ENCODE peak calls at places on chromosomes 16 and 17, in six cellular contexts. Y is neuronal stem cell, D is AG04450, V is GF-D8, L is anterior cingulate cortex, U is psoas muscle. G is an unnamed sample.

GRCh38 chr17:77445908-77446535 is 305.3 kb downstream of the SEC14L1 start:
- DNase-seq in U (no peak), V (peak), L (no peak), D (no peak), Y (no peak), G (peak)

GRCh38 chr16:10878644-10879498 is 1.9 kb downstream of the CIITA start:
- DNase-seq in Y (no peak), L (no peak), D (no peak), V (no peak), U (peak), G (peak)

GRCh38 chr17:49592263-49592662 is 16.6 kb downstream of the NXPH3 start:
- DNase-seq in Y (no peak), V (no peak), U (no peak), L (no peak), D (no peak), G (no peak)

GRCh38 chr17:1573932-1574696 is 11.5 kb upstream of the PITPNA start:
- DNase-seq in D (peak), U (peak), L (peak), V (peak), Y (peak), G (peak)

GRCh38 chr16:4089811-4090293 is 26.4 kb downstream of the ADCY9 start:
- DNase-seq in D (no peak), L (no peak), V (no peak), Y (no peak), U (no peak), G (no peak)

GRCh38 chr16:74862743-74863244 is 88.2 kb upstream of the FA2H start:
- DNase-seq in U (no peak), D (no peak), Y (peak), V (peak), L (no peak), G (no peak)

GRCh38 chr17:7348478-7349242 is 3.3 kb upstream of the KCTD11 start:
- DNase-seq in Y (no peak), U (peak), L (no peak), D (no peak), V (no peak), G (no peak)

GRCh38 chr17:55424893-55425540 is 3.4 kb upstream of the MMD start:
- DNase-seq in V (no peak), D (no peak), U (no peak), Y (no peak), L (no peak), G (no peak)

GRCh38 chr17:39627170-39627716 is 491 bp downstream of the PPP1R1B start:
- DNase-seq in U (no peak), D (no peak), V (no peak), Y (no peak), L (no peak), G (no peak)

GRCh38 chr17:47763913-47764582 is 31.0 kb downstream of the TBX21 start:
- DNase-seq in V (no peak), U (no peak), Y (no peak), D (no peak), L (no peak), G (no peak)

GRCh38 chr16:12188674-12189249 is 212.2 kb downstream of the SNX29 start:
- DNase-seq in U (no peak), Y (no peak), V (no peak), D (no peak), L (no peak), G (no peak)

GRCh38 chr17:73104450-73104849 is 12.0 kb upstream of the SLC39A11 start:
- DNase-seq in D (no peak), V (no peak), U (no peak), Y (no peak), L (no peak), G (no peak)

GRCh38 chr17:51841669-51842068 is 316.8 kb downstream of the CA10 start:
- DNase-seq in Y (no peak), L (no peak), U (no peak), V (no peak), D (no peak), G (no peak)

GRCh38 chr17:50817142-50817751 is 18.1 kb upstream of the WFIKKN2 start:
- DNase-seq in L (no peak), V (no peak), Y (no peak), D (no peak), U (peak), G (no peak)

GRCh38 chr17:76793775-76794174 is 55.9 kb downstream of the MFSD11 start:
- DNase-seq in V (no peak), U (no peak), Y (no peak), L (no peak), D (no peak), G (peak)

GRCh38 chr16:77191259-77191969 is 424 bp downstream of the MON1B start:
- DNase-seq in V (peak), Y (no peak), D (no peak), U (peak), L (no peak), G (peak)

GRCh38 chr17:83099570-83100181 is 20.3 kb downstream of the METRNL start:
- DNase-seq in L (no peak), D (no peak), Y (no peak), U (no peak), V (no peak), G (no peak)

GRCh38 chr17:40399185-40399584 is 18.5 kb downstream of the TOP2A start:
- DNase-seq in D (peak), Y (no peak), V (no peak), U (no peak), L (no peak), G (peak)

GRCh38 chr16:68091604-68092261 is 6.6 kb downstream of the NFATC3 start:
- DNase-seq in V (peak), L (no peak), Y (no peak), U (no peak), D (no peak), G (no peak)

GRCh38 chr17:7208754-7209460 is 10.7 kb downstream of the DLG4 start:
- DNase-seq in L (no peak), V (no peak), U (no peak), Y (no peak), D (no peak), G (no peak)

GRCh38 chr16:27676807-27677206 is 126.9 kb downstream of the KATNIP start:
- DNase-seq in U (no peak), L (no peak), Y (no peak), V (no peak), D (peak), G (peak)

GRCh38 chr17:7354262-7354781 is 634 bp upstream of the TMEM95 start:
- DNase-seq in V (no peak), U (no peak), Y (no peak), L (no peak), D (no peak), G (no peak)